ENCODE peak calls at places on chromosomes 6 and 20, in ten cellular contexts. M is upper lobe of right lung, D is left ventricle myocardium inferior, A is H9, Q is PC-9, Z is psoas muscle, G is endothelial cell, H is OCI-LY7, L is fibroblast of lung, U is Peyer's patch. O is an unnamed sample.

GRCh38 chr6:36914227-36914794 is 28.6 kb downstream of the C6orf89 start:
- DNase-seq in L (peak), G (peak), Z (no peak), D (no peak), Q (peak), H (no peak), A (peak), U (peak), M (no peak), O (peak)

GRCh38 chr6:162251257-162251656 is 476.3 kb downstream of the PRKN start:
- DNase-seq in Q (no peak), D (no peak), Z (no peak), H (no peak), G (peak), A (no peak), M (no peak), U (no peak), L (peak), O (no peak)

GRCh38 chr6:23654745-23655144 is 471.3 kb upstream of the NRSN1 start:
- DNase-seq in A (no peak), Q (no peak), M (no peak), H (no peak), L (no peak), D (no peak), Z (no peak), G (no peak), U (peak), O (no peak)

GRCh38 chr6:149636116-149636515 is 12.4 kb downstream of the KATNA1 start:
- DNase-seq in U (no peak), Z (no peak), G (no peak), M (no peak), Q (no peak), H (no peak), L (peak), A (no peak), D (no peak), O (no peak)

GRCh38 chr20:38979434-38979833 is 17.3 kb downstream of the DHX35 start:
- DNase-seq in M (no peak), G (no peak), U (no peak), L (no peak), Q (no peak), A (no peak), D (no peak), H (no peak), Z (no peak), O (no peak)

GRCh38 chr20:51354769-51355319 is 187.7 kb downstream of the NFATC2 start:
- DNase-seq in Q (peak), H (no peak), M (peak), G (no peak), A (no peak), Z (no peak), U (no peak), D (no peak), L (no peak), O (no peak)

GRCh38 chr20:1184638-1185315 is at the start of gene TMEM74B:
- DNase-seq in Q (no peak), M (no peak), A (no peak), Z (no peak), U (peak), L (no peak), G (peak), D (no peak), H (no peak), O (no peak)

GRCh38 chr6:46510656-46511055 is 19.4 kb upstream of the RCAN2 start:
- DNase-seq in G (no peak), H (no peak), Z (no peak), M (no peak), D (no peak), L (peak), A (no peak), Q (no peak), U (no peak), O (no peak)

GRCh38 chr6:33278810-33279209 is 1.9 kb downstream of the B3GALT4 start:
- DNase-seq in Z (no peak), Q (no peak), D (no peak), M (no peak), A (no peak), U (no peak), G (no peak), L (no peak), H (no peak), O (no peak)

GRCh38 chr20:5971203-5971602 is 20.8 kb downstream of the MCM8 start:
- DNase-seq in Q (peak), M (no peak), L (no peak), D (no peak), Z (no peak), U (no peak), H (no peak), A (no peak), G (no peak), O (no peak)

GRCh38 chr6:167113047-167113446 is 9.8 kb upstream of the CCR6 start:
- DNase-seq in Z (no peak), G (no peak), M (no peak), D (no peak), A (no peak), H (peak), U (no peak), Q (no peak), L (no peak), O (no peak)

GRCh38 chr6:51098246-51098645 is 279.6 kb downstream of the TFAP2B start:
- DNase-seq in Q (no peak), D (no peak), G (no peak), A (no peak), Z (no peak), M (no peak), L (no peak), U (no peak), H (no peak), O (no peak)

GRCh38 chr20:46572181-46572580 is 21.7 kb upstream of the OCSTAMP start:
- DNase-seq in U (no peak), Z (no peak), A (no peak), D (peak), Q (no peak), H (no peak), M (no peak), L (no peak), G (no peak), O (no peak)

GRCh38 chr6:19715166-19715558 is 122.0 kb upstream of the ID4 start:
- DNase-seq in M (no peak), G (no peak), Z (no peak), L (no peak), H (no peak), Q (no peak), U (no peak), A (peak), D (no peak), O (no peak)

GRCh38 chr6:72825265-72825918 is 203.5 kb downstream of the KCNQ5 start:
- DNase-seq in A (no peak), Q (peak), U (no peak), M (no peak), L (peak), D (no peak), Z (no peak), G (no peak), H (no peak), O (no peak)

GRCh38 chr6:22657341-22657985 is 88.1 kb downstream of the HDGFL1 start:
- DNase-seq in U (no peak), D (no peak), M (no peak), A (no peak), L (no peak), G (no peak), H (no peak), Z (no peak), Q (no peak), O (no peak)

GRCh38 chr6:34412643-34413214 is 13.1 kb downstream of the RPS10 start:
- DNase-seq in A (no peak), L (no peak), Q (peak), D (no peak), H (no peak), G (no peak), Z (no peak), M (no peak), U (no peak), O (no peak)

GRCh38 chr6:137217801-137218472 is 1.2 kb downstream of the IFNGR1 start:
- DNase-seq in D (no peak), H (peak), L (peak), G (no peak), A (no peak), Q (peak), U (no peak), M (no peak), Z (no peak), O (peak)

GRCh38 chr20:51886891-51887608 is 84.7 kb upstream of the SALL4 start:
- DNase-seq in D (no peak), M (no peak), A (no peak), U (no peak), G (no peak), H (no peak), Z (no peak), Q (no peak), L (no peak), O (no peak)

GRCh38 chr20:58081842-58082241 is 146.6 kb downstream of the ANKRD60 start:
- DNase-seq in G (no peak), A (no peak), M (no peak), U (no peak), H (no peak), L (peak), Q (no peak), Z (no peak), D (no peak), O (no peak)

GRCh38 chr6:24666097-24666615 is 543 bp downstream of the TDP2 start:
- DNase-seq in Z (peak), M (peak), G (peak), Q (no peak), D (peak), A (no peak), H (peak), U (no peak), L (peak), O (peak)

GRCh38 chr20:38162149-38162548 is 2.9 kb downstream of the TGM2 start:
- DNase-seq in D (no peak), A (no peak), G (no peak), L (no peak), Z (no peak), Q (no peak), M (no peak), U (no peak), H (no peak), O (no peak)

GRCh38 chr6:118565317-118565960 is 17.3 kb downstream of the PLN start:
- DNase-seq in G (no peak), Z (no peak), M (no peak), H (peak), A (no peak), U (no peak), L (no peak), Q (peak), D (no peak), O (no peak)

GRCh38 chr20:31967830-31968249 is at the start of gene XKR7:
- DNase-seq in M (no peak), Z (no peak), H (no peak), Q (no peak), D (no peak), L (no peak), A (peak), G (peak), U (no peak), O (peak)

GRCh38 chr20:31966991-31967655 is 828 bp upstream of the XKR7 start:
- DNase-seq in M (no peak), D (no peak), L (no peak), Q (no peak), G (no peak), A (no peak), Z (no peak), U (no peak), H (no peak), O (no peak)

GRCh38 chr20:31962741-31963140 is 5.2 kb upstream of the XKR7 start:
- DNase-seq in Z (no peak), G (no peak), H (no peak), U (no peak), M (no peak), L (no peak), A (no peak), Q (no peak), D (no peak), O (no peak)

GRCh38 chr20:31972481-31973386 is 4.8 kb downstream of the XKR7 start:
- DNase-seq in G (no peak), L (no peak), Q (no peak), A (no peak), U (no peak), M (no peak), D (no peak), H (no peak), Z (no peak), O (peak)

DNA sequence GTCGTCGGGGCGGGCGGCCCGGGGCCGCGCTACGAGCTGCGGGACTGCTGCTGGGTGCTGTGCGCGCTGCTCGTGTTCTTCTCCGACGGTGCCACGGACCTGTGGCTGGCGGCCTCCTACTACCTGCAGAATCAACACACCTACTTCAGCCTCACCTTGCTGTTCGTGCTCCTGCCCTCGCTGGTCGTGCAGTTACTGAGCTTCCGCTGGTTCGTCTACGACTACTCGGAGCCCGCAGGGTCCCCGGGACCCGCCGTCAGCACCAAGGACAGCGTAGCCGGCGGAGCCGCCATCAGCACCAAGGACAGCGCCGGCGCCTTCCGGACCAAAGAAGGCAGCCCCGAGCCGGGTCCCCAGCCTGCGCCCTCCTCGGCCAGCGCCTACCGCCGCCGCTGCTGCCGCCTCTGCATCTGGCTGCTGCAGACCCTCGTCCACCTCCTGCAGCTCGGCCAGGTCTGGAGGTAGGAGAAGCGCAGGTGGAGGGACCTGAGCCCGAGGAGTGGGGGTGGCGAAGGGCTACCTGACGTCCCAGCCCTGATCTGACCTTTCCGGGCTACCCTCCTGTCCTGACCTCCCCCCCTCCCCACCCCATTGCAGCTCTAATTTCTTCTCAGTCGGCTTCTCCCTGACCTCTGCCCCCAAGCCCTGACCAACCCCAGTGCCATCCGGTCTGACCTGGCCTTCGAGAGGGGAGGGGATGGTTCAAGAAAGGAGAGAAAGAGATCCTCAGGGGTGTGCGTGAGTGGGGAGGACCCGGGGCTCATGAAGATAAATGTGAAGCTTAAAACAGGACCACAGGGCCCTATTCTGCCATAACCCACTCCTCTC is 562 bp downstream of the XKR7 start:
- DNase-seq in Z (peak), M (peak), Q (no peak), U (peak), L (peak), G (peak), H (peak), A (peak), D (peak), O (peak)
- TF ChIP-seq CTCF in Z (no peak), M (no peak), Q (no peak), U (no peak), L (no peak), G (no peak), H (no peak), A (no peak), D (no peak), O (no peak)

DNA sequence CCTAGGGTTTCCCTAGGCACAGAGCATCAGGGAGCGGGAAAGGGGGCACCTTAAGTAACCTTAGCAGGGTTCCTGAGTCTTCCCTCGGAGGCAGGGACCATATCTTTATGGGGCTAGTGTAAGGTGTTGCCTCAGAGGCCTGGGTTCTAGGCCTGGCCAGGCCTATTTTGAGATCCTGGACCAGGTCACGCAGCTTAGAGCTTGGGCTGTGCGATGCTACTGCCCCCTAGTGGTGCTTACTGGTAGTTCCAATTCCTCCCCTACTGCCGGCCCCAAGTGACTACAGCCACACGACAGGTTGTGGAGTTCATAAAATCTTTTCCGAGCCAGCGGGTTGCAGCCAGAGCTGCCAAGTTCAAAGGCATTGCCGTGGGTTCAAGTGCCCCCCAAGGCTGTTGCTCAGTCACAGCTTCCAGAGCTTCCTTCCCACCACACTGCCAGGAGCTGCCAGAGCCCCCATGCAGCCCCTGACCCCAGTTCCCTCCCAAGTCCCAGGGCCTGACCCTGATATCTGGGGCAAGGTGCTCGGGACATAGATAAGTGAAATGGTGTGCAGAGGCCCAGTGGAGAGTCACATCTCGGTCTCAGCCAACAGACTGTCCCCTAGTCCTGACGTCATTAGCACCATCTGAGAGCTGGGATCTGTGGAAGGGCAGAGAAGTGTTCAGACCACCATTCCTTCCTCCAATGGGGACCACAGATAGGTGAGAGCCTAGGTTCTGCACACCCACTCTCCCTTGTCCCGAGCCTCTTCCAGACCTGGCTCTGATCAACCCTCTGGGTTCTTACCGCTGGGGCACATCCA is 3.3 kb downstream of the LRRC73 start:
- DNase-seq in Z (peak), G (peak), H (peak), Q (peak), L (peak), U (peak), M (peak), A (peak), D (peak), O (peak)
- TF ChIP-seq CTCF in Z (peak), G (peak), H (peak), Q (peak), L (peak), U (peak), M (peak), A (peak), D (peak), O (peak)

GRCh38 chr6:1797801-1798200 is 188.1 kb downstream of the FOXC1 start:
- DNase-seq in U (no peak), D (no peak), H (no peak), M (no peak), A (no peak), G (no peak), Q (peak), L (no peak), Z (no peak), O (no peak)

GRCh38 chr6:1798303-1798964 is 188.7 kb downstream of the FOXC1 start:
- DNase-seq in L (no peak), M (no peak), A (no peak), Z (no peak), D (no peak), U (no peak), G (no peak), Q (no peak), H (no peak), O (no peak)

GRCh38 chr6:1802495-1803395 is 193.0 kb downstream of the FOXC1 start:
- DNase-seq in Z (no peak), G (no peak), Q (no peak), D (no peak), M (no peak), A (no peak), H (no peak), U (peak), L (no peak), O (no peak)

GRCh38 chr6:1798965-1799325 is 189.2 kb downstream of the FOXC1 start:
- DNase-seq in Q (no peak), U (no peak), D (no peak), L (no peak), Z (no peak), H (no peak), A (no peak), G (no peak), M (no peak), O (no peak)

GRCh38 chr6:1801401-1801800 is 191.7 kb downstream of the FOXC1 start:
- DNase-seq in D (no peak), Z (no peak), A (no peak), H (no peak), L (no peak), M (no peak), G (no peak), Q (no peak), U (no peak), O (no peak)
- TF ChIP-seq CTCF in D (no peak), Z (no peak), A (no peak), H (no peak), L (no peak), M (no peak), G (no peak), Q (no peak), U (no peak), O (no peak)

GRCh38 chr6:15244605-15245360 is 1.1 kb upstream of the JARID2 start:
- DNase-seq in Q (peak), H (peak), U (peak), A (peak), D (peak), Z (peak), M (peak), G (peak), L (peak), O (peak)
- TF ChIP-seq CTCF in Q (no peak), H (peak), U (no peak), A (no peak), D (no peak), Z (no peak), M (no peak), G (no peak), L (no peak), O (no peak)

GRCh38 chr6:30447237-30447636 is 42.1 kb upstream of the HLA-E start:
- DNase-seq in Z (no peak), D (no peak), U (no peak), M (no peak), Q (no peak), G (peak), L (no peak), A (peak), H (no peak), O (peak)
- TF ChIP-seq CTCF in Z (no peak), D (no peak), U (no peak), M (no peak), Q (peak), G (peak), L (peak), A (peak), H (no peak), O (peak)

DNA sequence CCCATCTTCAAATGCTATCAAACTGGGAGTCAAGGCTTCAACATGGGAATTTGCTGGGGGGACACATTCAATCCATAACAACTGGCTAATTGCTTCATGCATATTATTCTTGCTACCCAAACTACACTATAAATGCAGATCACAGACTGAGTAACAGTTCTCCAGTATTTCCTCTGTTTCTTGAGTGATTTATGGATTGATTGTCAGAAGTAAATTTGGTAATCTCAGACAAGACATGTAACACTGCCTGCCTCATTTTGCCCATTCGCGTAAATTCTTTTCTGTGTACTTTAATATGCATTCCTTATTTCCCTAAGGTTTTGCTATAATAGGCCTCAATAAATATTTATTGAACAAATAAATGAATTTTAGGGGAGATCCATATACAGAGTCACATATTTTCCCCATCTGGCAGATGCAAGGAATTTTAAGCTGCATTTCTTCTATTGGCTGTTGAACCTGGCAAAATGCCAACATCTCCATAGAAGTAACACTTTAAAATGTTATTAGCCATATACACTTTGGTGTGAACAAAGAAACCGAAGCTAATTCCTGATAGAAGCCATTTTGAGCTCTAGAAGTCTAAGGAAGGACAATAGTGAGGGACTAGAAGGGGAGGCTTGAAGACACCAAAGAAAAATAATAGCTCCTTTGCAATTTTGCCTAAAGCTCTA is 98.2 kb downstream of the QRSL1 start:
- DNase-seq in M (no peak), A (no peak), Z (no peak), H (no peak), D (no peak), U (no peak), G (no peak), Q (no peak), L (no peak), O (no peak)
- TF ChIP-seq CTCF in M (no peak), A (no peak), Z (no peak), H (no peak), D (no peak), U (no peak), G (no peak), Q (no peak), L (no peak), O (no peak)

DNA sequence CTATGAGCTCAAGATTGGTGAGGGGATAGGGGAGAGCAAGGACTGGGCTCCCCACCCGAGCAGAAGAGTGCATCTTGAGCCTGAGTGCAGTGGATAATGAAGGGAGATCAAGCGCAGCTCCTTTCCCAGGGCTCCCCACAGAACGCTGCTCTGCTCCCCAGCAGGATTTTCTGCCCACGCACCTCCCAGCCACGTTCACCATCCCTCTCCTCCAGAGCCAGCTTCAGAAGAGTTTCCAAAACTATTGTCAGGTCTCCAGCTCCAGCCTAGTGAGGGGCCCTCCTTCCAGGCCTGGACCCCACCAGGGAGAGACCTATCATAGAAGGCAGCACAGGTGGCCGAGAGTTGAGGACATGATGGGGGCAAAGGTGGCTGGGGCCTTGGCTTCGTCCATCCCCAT is 34.5 kb downstream of the FOXP4 start:
- DNase-seq in U (no peak), L (no peak), Z (no peak), Q (no peak), H (no peak), A (no peak), M (no peak), D (no peak), G (no peak), O (no peak)
- TF ChIP-seq CTCF in U (no peak), L (no peak), Z (no peak), Q (no peak), H (no peak), A (no peak), M (no peak), D (no peak), G (no peak), O (no peak)

GRCh38 chr6:132734694-132735236 is 20.9 kb upstream of the VNN1 start:
- DNase-seq in U (no peak), L (peak), Z (no peak), M (no peak), D (no peak), Q (peak), G (no peak), A (no peak), H (no peak), O (no peak)
- TF ChIP-seq CTCF in U (no peak), L (peak), Z (no peak), M (peak), D (no peak), Q (peak), G (no peak), A (peak), H (peak), O (no peak)